ENCODE peak calls at places on chromosomes 5 and 9, in four cellular contexts. Q, H, F and W are unnamed samples.

GRCh38 chr9:135864447-135865049 is 42.8 kb downstream of the CAMSAP1 start:
- DNase-seq in Q (no peak), H (peak; percentile 58), F (peak; percentile 19), W (no peak)

GRCh38 chr5:119345861-119346260 is 10.0 kb upstream of the TNFAIP8 start:
- DNase-seq in Q (no peak), H (no peak), F (no peak), W (no peak)

GRCh38 chr5:169024426-169024825 is 276.5 kb downstream of the SLIT3 start:
- DNase-seq in Q (no peak), H (no peak), F (no peak), W (no peak)

GRCh38 chr9:131734165-131734610 is 5.7 kb downstream of the RAPGEF1 start:
- DNase-seq in Q (no peak), H (no peak), F (no peak), W (no peak)

GRCh38 chr9:101440714-101441230 is 5.2 kb upstream of the ALDOB start:
- DNase-seq in Q (no peak), H (no peak), F (no peak), W (no peak)

GRCh38 chr5:40027395-40027794 is 602.6 kb upstream of the DAB2 start:
- DNase-seq in Q (no peak), H (no peak), F (no peak), W (no peak)

GRCh38 chr5:65822696-65823095 is 100.7 kb downstream of the NLN start:
- DNase-seq in Q (no peak), H (no peak), F (no peak), W (no peak)

GRCh38 chr9:126485662-126486061 is 128.1 kb upstream of the LMX1B start:
- DNase-seq in Q (no peak), H (no peak), F (no peak), W (no peak)

GRCh38 chr5:52947851-52948250 is 41.3 kb upstream of the ITGA2 start:
- DNase-seq in Q (no peak), H (no peak), F (no peak), W (no peak)

GRCh38 chr5:64502181-64502580 is 3.6 kb upstream of the RGS7BP start:
- DNase-seq in Q (no peak), H (no peak), F (no peak), W (no peak)

GRCh38 chr9:95092321-95093072 is 225.0 kb downstream of the FANCC start:
- DNase-seq in Q (no peak), H (peak; percentile 84), F (no peak), W (peak; percentile 68)

GRCh38 chr5:141001466-141001853 is 35.2 kb downstream of the PCDHAC2 start:
- DNase-seq in Q (no peak), H (no peak), F (no peak), W (no peak)

GRCh38 chr5:149452007-149452664 is 73.0 kb upstream of the IL17B start:
- DNase-seq in Q (no peak), H (peak; percentile 56), F (no peak), W (no peak)

GRCh38 chr9:1771094-1771493 is 244.1 kb upstream of the SMARCA2 start:
- DNase-seq in Q (no peak), H (no peak), F (no peak), W (no peak)

GRCh38 chr5:178569485-178569884 is 20.7 kb downstream of the COL23A1 start:
- DNase-seq in Q (no peak), H (no peak), F (no peak), W (no peak)

GRCh38 chr5:160152901-160153300 is 33.7 kb upstream of the PWWP2A start:
- DNase-seq in Q (no peak), H (no peak), F (no peak), W (no peak)

GRCh38 chr5:174614500-174615135 is 109.8 kb upstream of the MSX2 start:
- DNase-seq in Q (no peak), H (no peak), F (no peak), W (no peak)

GRCh38 chr5:92559743-92560142 is 1021.3 kb downstream of the NR2F1-AS1 start:
- DNase-seq in Q (no peak), H (peak; percentile 33), F (no peak), W (no peak)

GRCh38 chr5:94174748-94175411 is 433.5 kb upstream of the POU5F2 start:
- DNase-seq in Q (peak; percentile 20), H (peak; percentile 63), F (no peak), W (peak; percentile 5)

GRCh38 chr5:44387391-44387790 is 1.8 kb downstream of the FGF10 start:
- DNase-seq in Q (no peak), H (peak; percentile 52), F (no peak), W (no peak)

GRCh38 chr5:35229076-35230042 is 928 bp downstream of the PRLR start:
- DNase-seq in Q (no peak), H (no peak), F (peak; percentile 22), W (no peak)

DNA sequence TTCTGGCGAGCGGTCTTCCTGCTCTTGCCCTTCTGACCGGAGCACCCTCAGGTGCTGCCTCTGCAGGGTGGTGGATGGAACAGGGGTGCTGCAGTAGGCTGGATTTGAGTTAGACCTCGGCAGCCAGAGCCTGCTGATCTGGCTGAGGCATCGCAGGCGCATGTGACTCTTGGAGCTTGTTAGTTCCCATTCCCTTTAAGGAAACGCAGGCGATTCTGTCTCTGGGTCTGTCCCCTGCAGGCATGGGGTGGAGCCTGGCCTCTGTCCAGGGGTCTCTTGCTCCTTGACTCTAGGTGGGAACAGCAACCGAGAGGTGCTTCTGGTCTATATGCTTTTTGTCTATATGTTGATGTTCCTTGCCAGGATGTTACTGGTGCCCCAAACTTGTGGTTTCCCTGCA is 3.1 kb downstream of the WNK2 start:
- DNase-seq in Q (no peak), H (no peak), F (peak; percentile 50), W (no peak)
- H3K27ac ChIP-seq in Q (no peak overlapping the region), H (no peak overlapping the region), F (peak overlapping the region; percentile 62), W (no peak overlapping the region)

GRCh38 chr5:1330146-1330846 is 14.6 kb downstream of the CLPTM1L start:
- DNase-seq in Q (no peak), H (no peak), F (peak; percentile 85), W (peak; percentile 99)

GRCh38 chr5:1325870-1326546 is 18.9 kb downstream of the CLPTM1L start:
- DNase-seq in Q (no peak), H (no peak), F (no peak), W (no peak)

GRCh38 chr5:1331861-1332405 is 13.0 kb downstream of the CLPTM1L start:
- DNase-seq in Q (no peak), H (no peak), F (no peak), W (no peak)

GRCh38 chr5:1330847-1331831 is 13.8 kb downstream of the CLPTM1L start:
- DNase-seq in Q (no peak), H (no peak), F (peak; percentile 28), W (no peak)

GRCh38 chr5:1329111-1329579 is 15.8 kb downstream of the CLPTM1L start:
- DNase-seq in Q (no peak), H (no peak), F (no peak), W (no peak)
- H3K27ac ChIP-seq in Q (no peak overlapping the region), H (no peak overlapping the region), F (no peak overlapping the region), W (peak overlapping the region; percentile 87)

DNA sequence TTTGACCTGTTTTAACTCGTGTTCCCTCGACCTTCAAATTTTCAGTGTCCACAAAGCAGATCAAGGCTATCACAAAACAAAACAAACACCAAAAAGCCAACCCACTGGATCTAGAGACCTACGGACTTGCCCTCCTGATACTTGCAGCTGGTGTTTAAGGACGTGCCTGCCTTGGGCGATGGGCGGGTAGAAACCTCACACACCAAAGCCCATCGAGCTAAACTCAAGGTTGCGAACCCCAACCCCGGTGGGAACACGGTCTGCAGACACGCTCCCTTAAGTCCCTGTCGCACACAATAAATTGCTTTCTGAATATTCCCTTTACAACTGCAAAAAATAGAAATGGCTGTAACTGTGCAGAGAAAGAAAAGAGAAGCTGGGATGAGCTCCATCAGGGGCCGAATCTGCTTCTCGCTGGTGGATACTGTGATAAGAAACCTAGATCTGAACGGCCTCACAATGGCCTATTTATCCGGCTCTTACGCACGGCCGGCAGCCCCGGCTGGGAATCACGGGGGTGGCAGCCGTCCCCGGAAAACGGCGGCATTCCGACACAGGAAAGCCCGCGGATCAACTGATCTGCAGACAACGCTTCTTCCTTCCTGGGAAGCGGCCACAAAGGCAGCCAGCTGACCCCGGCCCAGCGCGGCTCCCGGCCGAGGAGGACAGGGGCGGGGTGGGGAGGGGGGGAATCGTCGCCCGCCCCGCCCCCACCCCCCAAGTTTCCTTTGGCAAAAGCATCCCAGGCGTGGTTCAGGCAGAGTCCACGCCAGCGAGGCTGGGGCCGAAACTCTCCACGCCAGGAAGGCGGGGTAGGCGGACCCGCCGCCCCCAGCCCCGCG is 247.4 kb upstream of the ANKRD55 start:
- DNase-seq in Q (no peak), H (peak; percentile 48), F (peak; percentile 27), W (no peak)
- H3K27ac ChIP-seq in Q (peak overlapping the region; percentile 81), H (peak overlapping the region; percentile 7), F (peak overlapping the region; percentile 84), W (no peak overlapping the region)

GRCh38 chr5:43000198-43000840 is 39.8 kb downstream of the ANXA2R start:
- DNase-seq in Q (no peak), H (peak; percentile 42), F (peak; percentile 49), W (no peak)
- H3K27ac ChIP-seq in Q (peak overlapping the region; percentile 62), H (peak overlapping the region; percentile 10), F (peak overlapping the region; percentile 75), W (peak overlapping the region; percentile 71)

GRCh38 chr5:76737846-76738245 is 21.9 kb downstream of the F2R start:
- DNase-seq in Q (no peak), H (no peak), F (no peak), W (no peak)
- H3K27ac ChIP-seq in Q (peak overlapping the region; percentile 92), H (peak overlapping the region; percentile 66), F (no peak overlapping the region), W (no peak overlapping the region)

GRCh38 chr5:132456553-132457361 is 33.8 kb downstream of the IRF1 start:
- DNase-seq in Q (no peak), H (no peak), F (no peak), W (no peak)

GRCh38 chr5:132457371-132458225 is 33.0 kb downstream of the IRF1 start:
- DNase-seq in Q (no peak), H (peak; percentile 93), F (no peak), W (no peak)

GRCh38 chr5:132458651-132459030 is 31.9 kb downstream of the IRF1 start:
- DNase-seq in Q (no peak), H (peak; percentile 50), F (no peak), W (peak; percentile 26)

GRCh38 chr5:132459031-132459982 is 31.3 kb downstream of the IRF1 start:
- DNase-seq in Q (no peak), H (peak; percentile 87), F (no peak), W (no peak)

GRCh38 chr5:132458226-132458560 is 32.4 kb downstream of the IRF1 start:
- DNase-seq in Q (no peak), H (peak; percentile 56), F (no peak), W (no peak)
- H3K27ac ChIP-seq in Q (peak overlapping the region; percentile 90), H (peak overlapping the region; percentile 70), F (no peak overlapping the region), W (peak overlapping the region; percentile 92)

DNA sequence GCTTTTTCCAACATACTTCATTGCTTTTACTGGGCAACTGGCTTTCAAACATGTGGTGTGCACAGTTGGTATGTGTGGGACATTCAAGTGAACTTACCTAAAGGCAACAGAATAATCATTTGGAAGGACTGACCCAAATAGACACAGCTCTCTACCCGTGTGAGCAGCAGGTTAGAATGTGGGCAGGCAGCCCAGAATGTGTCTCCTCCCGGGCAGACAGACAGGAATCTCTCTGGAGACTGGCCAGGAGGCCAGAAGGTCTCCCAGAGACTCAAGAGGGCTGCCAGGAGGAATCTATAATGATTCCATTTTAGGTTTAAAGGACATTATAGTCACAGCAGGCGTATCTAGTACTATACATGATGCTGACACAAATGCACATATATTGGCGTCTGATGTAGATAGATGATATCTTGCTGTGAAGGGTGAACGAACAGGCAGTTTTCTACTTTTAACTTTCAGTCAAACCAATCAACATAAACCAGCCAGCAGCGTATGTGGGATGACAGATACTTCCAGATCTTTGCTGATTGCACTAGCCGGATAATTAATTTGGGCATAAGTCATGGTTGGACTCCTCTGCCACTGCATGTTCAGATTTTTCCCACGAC is 297.4 kb upstream of the ZNF608 start:
- DNase-seq in Q (no peak), H (peak; percentile 42), F (peak; percentile 66), W (no peak)
- H3K27ac ChIP-seq in Q (no peak overlapping the region), H (no peak overlapping the region), F (no peak overlapping the region), W (peak overlapping the region; percentile 45)